ENCODE peak calls at places on chromosomes 5 and 9, in five cellular contexts. M is endothelial cell of umbilical vein, S is cardiac muscle cell, O is GM12878, R is tibial artery. I is an unnamed sample.

GRCh38 chr5:14595189-14595588 is 13.6 kb downstream of the OTULINL start:
- DNase-seq in O (peak), M (no peak), R (no peak), S (no peak), I (no peak)

GRCh38 chr9:133795049-133795448 is 56.9 kb upstream of the SARDH start:
- DNase-seq in S (no peak), R (no peak), O (no peak), M (no peak), I (no peak)

GRCh38 chr5:115842089-115842881 is 550 bp downstream of the AP3S1 start:
- DNase-seq in M (no peak), R (no peak), S (peak), O (no peak), I (no peak)

GRCh38 chr5:151740958-151741373 is 17.5 kb downstream of the ATOX1 start:
- DNase-seq in R (no peak), S (no peak), O (no peak), M (peak), I (peak)

GRCh38 chr9:22308177-22308576 is 138.4 kb upstream of the DMRTA1 start:
- DNase-seq in S (no peak), O (no peak), R (no peak), M (no peak), I (no peak)

GRCh38 chr5:72951850-72952468 is 3.9 kb upstream of the FCHO2 start:
- DNase-seq in R (no peak), O (no peak), S (no peak), M (peak), I (peak)

GRCh38 chr9:37229882-37230482 is 109.6 kb downstream of the ZCCHC7 start:
- DNase-seq in M (peak), S (no peak), R (no peak), O (no peak), I (peak)

GRCh38 chr9:138053321-138053868 is 175.8 kb downstream of the CACNA1B start:
- DNase-seq in R (peak), S (no peak), O (no peak), M (no peak), I (no peak)

GRCh38 chr5:153671653-153672346 is 181.3 kb downstream of the GRIA1 start:
- DNase-seq in R (no peak), O (no peak), S (no peak), M (peak), I (no peak)

GRCh38 chr5:112646139-112646941 is 91.3 kb upstream of the APC start:
- DNase-seq in R (no peak), M (no peak), S (no peak), O (no peak), I (no peak)

GRCh38 chr5:59496524-59497134 is 396.9 kb downstream of the PDE4D start:
- DNase-seq in S (no peak), O (no peak), R (no peak), M (peak), I (peak)

GRCh38 chr5:78235289-78235688 is 59.2 kb downstream of the AP3B1 start:
- DNase-seq in O (no peak), M (no peak), R (no peak), S (no peak), I (peak)

GRCh38 chr9:16247188-16247875 is 623.1 kb downstream of the BNC2 start:
- DNase-seq in S (no peak), R (peak), O (no peak), M (no peak), I (peak)

DNA sequence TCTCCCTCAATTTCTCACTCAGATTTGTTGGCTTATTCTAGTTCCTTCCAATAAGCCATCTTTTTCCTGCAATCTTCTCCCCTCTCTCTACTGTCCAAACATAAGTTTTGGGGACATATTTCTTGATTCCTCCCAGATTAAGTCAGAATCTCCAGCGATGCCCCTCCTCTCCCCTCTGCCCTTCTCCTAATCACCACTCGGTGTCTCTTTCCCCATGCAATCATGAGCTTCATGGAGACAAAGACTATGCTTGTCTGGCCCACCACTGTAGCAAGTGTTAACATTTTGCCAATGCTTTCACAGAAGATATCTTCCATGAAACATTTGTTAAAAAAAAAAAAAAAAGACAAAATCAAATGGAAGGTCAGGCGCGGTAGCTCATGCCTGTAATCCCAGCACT is 42.4 kb downstream of the PDE6A start:
- DNase-seq in M (peak), O (no peak), S (no peak), R (no peak), I (no peak)
- TF ChIP-seq CTCF in M (peak), O (no peak), S (no peak), R (no peak), I (no peak)

GRCh38 chr5:50576686-50577256 is 89.7 kb upstream of the PARP8 start:
- DNase-seq in R (no peak), M (no peak), S (no peak), O (no peak), I (no peak)

GRCh38 chr5:50575745-50576144 is 90.7 kb upstream of the PARP8 start:
- DNase-seq in O (no peak), S (no peak), M (no peak), R (no peak), I (no peak)

DNA sequence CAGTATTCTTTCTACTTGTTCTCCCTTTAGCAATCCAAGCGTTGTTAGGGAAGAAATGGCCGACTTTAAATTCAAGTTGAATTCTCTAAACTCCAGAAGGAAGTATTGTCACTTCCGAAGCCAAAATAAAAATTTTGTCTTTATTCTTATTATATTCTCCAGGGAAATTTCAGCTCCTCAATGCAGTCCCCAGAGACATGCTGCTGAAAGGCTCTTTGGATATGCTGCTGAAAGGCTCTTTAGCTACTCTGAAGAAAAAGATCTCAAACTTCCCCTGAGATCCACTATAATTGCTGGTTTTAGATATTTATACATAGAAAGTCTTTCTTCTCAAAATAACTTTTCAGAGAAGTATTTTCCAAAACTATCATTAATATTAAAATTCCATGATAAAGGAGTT is 92.3 kb upstream of the PARP8 start:
- DNase-seq in O (no peak), S (no peak), R (no peak), M (no peak), I (no peak)
- H3K4me3 ChIP-seq in O (no peak), S (no peak), R (no peak), M (no peak), I (no peak)

GRCh38 chr9:129481424-129481823 is 139.5 kb downstream of the C9orf50 start:
- DNase-seq in M (no peak), S (no peak), R (no peak), O (no peak), I (no peak)
- TF ChIP-seq CTCF in M (no peak), S (no peak), R (no peak), O (no peak), I (no peak)

GRCh38 chr5:38253759-38254158 is 4.6 kb upstream of the EGFLAM start:
- DNase-seq in R (no peak), M (no peak), O (no peak), S (no peak), I (no peak)

GRCh38 chr5:38259062-38259857 is 901 bp downstream of the EGFLAM start:
- DNase-seq in O (no peak), R (no peak), M (no peak), S (peak), I (no peak)

GRCh38 chr5:38257236-38258036 is 923 bp upstream of the EGFLAM start:
- DNase-seq in R (no peak), O (no peak), S (peak), M (no peak), I (no peak)

GRCh38 chr5:38258319-38259061 is at the start of gene EGFLAM:
- DNase-seq in R (no peak), M (no peak), O (no peak), S (peak), I (peak)

GRCh38 chr5:38258037-38258318 is 381 bp upstream of the EGFLAM start:
- DNase-seq in M (no peak), R (no peak), O (no peak), S (no peak), I (no peak)
- H3K4me3 ChIP-seq in M (no peak), R (peak), O (no peak), S (peak), I (no peak)

DNA sequence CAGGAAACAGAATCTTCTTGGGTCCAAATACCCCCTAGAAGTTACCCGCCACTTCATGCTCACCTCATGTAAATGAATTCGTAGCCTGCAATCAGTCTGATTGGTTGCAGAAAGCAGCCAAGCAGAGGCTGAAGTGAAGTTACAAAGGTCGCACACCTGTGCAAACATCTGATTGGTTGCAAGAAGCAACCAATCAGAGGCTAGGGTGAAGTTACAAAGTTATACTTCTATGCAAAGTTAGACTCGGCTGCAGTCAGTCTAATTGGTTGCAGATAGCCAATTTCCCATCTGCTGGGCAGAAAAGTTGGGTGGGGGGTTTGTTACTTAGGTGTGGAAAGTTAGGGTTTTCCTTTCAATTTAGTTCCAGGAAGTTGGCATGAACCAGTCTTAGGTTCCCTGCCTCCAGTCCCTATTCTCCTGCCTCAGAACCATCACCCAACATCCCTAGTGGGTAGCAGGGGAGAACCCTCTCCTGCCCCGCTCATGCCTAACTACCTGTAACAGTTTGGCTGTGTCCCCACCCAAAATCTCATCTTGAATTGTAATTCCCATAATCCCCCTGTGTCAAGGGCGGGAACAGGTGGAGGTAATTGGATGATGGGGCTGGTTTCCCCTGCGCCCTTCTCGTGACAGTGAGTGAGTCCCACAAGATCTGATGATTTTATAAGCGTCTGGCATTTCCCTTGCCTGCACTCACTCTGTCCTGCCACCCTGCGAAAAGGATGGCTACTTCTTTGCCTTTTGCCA is 1.2 kb upstream of the RUSC2 start:
- DNase-seq in R (no peak), S (no peak), M (no peak), O (no peak), I (no peak)
- TF ChIP-seq CTCF in R (no peak), S (no peak), M (no peak), O (no peak), I (no peak)

GRCh38 chr5:143879646-143880045 is 67.7 kb downstream of the HMHB1 start:
- DNase-seq in O (no peak), R (no peak), M (no peak), S (no peak), I (no peak)
- H3K4me3 ChIP-seq in O (no peak), R (no peak), M (no peak), S (no peak), I (no peak)

DNA sequence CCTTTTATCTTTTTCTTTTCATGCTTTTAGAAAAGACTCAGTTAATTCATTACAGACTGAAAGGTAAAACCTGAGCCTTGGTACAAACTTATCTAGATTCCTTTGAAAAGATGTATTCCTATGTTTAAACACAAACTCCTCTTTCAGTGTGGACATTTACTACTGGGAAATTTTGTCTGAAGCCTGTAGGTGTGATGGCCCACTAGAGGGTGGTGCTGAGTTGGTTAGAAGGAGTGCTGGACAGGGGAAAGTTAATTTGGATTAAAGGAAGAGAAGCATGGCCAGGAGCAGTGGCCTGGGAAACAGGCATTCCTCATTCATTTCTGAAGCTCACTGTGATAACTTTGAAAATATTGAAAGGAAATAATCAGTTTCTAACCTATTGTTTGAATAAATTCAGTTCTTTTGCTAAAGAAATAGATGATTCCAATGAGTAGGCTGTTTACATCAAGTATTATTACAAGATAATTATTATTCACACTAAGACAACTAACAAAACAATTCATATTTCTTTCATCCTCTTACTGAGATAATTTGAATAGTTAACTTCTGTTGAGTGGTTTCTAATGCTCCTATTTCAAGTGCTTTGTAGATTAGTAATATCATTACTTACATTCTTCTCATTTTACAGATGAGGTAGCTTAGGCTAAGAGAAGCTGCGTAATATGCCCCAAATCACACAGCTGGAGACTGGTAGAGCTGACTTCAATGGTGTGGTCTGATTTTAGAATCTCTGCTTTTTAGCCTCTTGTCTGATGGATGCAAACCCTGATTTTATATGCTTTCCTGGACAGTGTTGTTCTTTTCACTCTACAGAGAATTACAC is 150.9 kb downstream of the ADGRV1 start:
- DNase-seq in M (peak), R (no peak), S (peak), O (no peak), I (peak)
- TF ChIP-seq CTCF in M (peak), R (no peak), S (peak), O (peak), I (peak)

GRCh38 chr5:35339616-35340100 is 109.4 kb upstream of the PRLR start:
- DNase-seq in O (no peak), S (no peak), M (no peak), R (no peak), I (no peak)

GRCh38 chr5:35338169-35338476 is 107.8 kb upstream of the PRLR start:
- DNase-seq in R (no peak), O (no peak), M (no peak), S (no peak), I (no peak)

GRCh38 chr5:35335752-35336151 is 105.5 kb upstream of the PRLR start:
- DNase-seq in S (peak), M (no peak), R (no peak), O (no peak), I (no peak)

GRCh38 chr5:35339006-35339405 is 108.7 kb upstream of the PRLR start:
- DNase-seq in M (no peak), O (no peak), S (no peak), R (no peak), I (no peak)

GRCh38 chr5:35337332-35338168 is 107.3 kb upstream of the PRLR start:
- DNase-seq in M (no peak), O (no peak), R (no peak), S (peak), I (no peak)
- H3K4me3 ChIP-seq in M (no peak), O (no peak), R (no peak), S (no peak), I (no peak)

GRCh38 chr9:38417003-38417965 is 7.0 kb downstream of the IGFBPL1 start:
- DNase-seq in O (no peak), M (peak), S (no peak), R (no peak), I (peak)
- TF ChIP-seq CTCF in O (peak), M (peak), S (peak), R (peak), I (peak)